ENCODE peak calls at places on chromosomes 16 and 17, in four cellular contexts. U is HCT116, I is aorta, P is transverse colon. Q is an unnamed sample.

GRCh38 chr17:1060991-1061390 is 64.1 kb downstream of the TIMM22 start:
- DNase-seq in U (peak; percentile 93), I (peak; percentile 70), P (peak; percentile 54), Q (peak; percentile 67)

GRCh38 chr17:77286641-77287431 is 146.1 kb downstream of the SEC14L1 start:
- DNase-seq in I (peak; percentile 74), P (peak; percentile 88), U (peak; percentile 73), Q (no peak)

GRCh38 chr16:30526137-30526822 is at the start of gene ZNF768:
- DNase-seq in I (peak; percentile 64), U (no peak), P (peak; percentile 46), Q (no peak)

GRCh38 chr16:73183678-73184092 is 135.8 kb upstream of the ZFHX3 start:
- DNase-seq in U (no peak), P (no peak), I (no peak), Q (no peak)

GRCh38 chr16:82668094-82668493 is 41.3 kb downstream of the CDH13 start:
- DNase-seq in U (no peak), P (no peak), I (no peak), Q (no peak)

GRCh38 chr17:66584927-66585326 is 250.0 kb upstream of the CACNG5 start:
- DNase-seq in I (no peak), P (no peak), U (no peak), Q (no peak)

GRCh38 chr16:29943846-29944669 is 17.8 kb upstream of the TMEM219 start:
- DNase-seq in P (peak; percentile 79), I (peak; percentile 65), U (peak; percentile 98), Q (no peak)

GRCh38 chr16:27899736-27900135 is 163.8 kb downstream of the GSG1L start:
- DNase-seq in I (no peak), P (no peak), U (no peak), Q (no peak)

GRCh38 chr16:86945166-86945900 is 367.0 kb downstream of the FOXL1 start:
- DNase-seq in U (no peak), P (no peak), I (peak; percentile 32), Q (no peak)

GRCh38 chr16:64089697-64090096 is 1032.2 kb downstream of the CDH11 start:
- DNase-seq in P (no peak), I (no peak), U (no peak), Q (no peak)

GRCh38 chr16:59878999-59879398 is 1144.9 kb upstream of the GOT2 start:
- DNase-seq in P (no peak), U (no peak), I (no peak), Q (no peak)

GRCh38 chr17:73013816-73014663 is 78.4 kb downstream of the SLC39A11 start:
- DNase-seq in P (no peak), U (peak; percentile 73), I (no peak), Q (no peak)

GRCh38 chr16:19450186-19450585 is 32.5 kb downstream of the TMC5 start:
- DNase-seq in P (no peak), U (no peak), I (no peak), Q (no peak)

GRCh38 chr17:75743625-75744206 is 21.3 kb downstream of the GALK1 start:
- DNase-seq in U (no peak), I (no peak), P (no peak), Q (no peak)

GRCh38 chr17:13140750-13141149 is 122.9 kb upstream of the ELAC2 start:
- DNase-seq in I (no peak), U (no peak), P (no peak), Q (no peak)

GRCh38 chr17:35890774-35891155 is 10.6 kb upstream of the CCL5 start:
- DNase-seq in I (peak; percentile 56), P (peak; percentile 54), U (no peak), Q (no peak)

GRCh38 chr16:1734816-1735215 is 28.8 kb downstream of the MAPK8IP3 start:
- DNase-seq in P (no peak), U (no peak), I (no peak), Q (no peak)

GRCh38 chr16:57185446-57185944 is 344 bp downstream of the PSME3IP1 start:
- DNase-seq in U (no peak), P (peak; percentile 50), I (peak; percentile 68), Q (peak; percentile 71)

GRCh38 chr17:78390241-78391050 is 12.0 kb downstream of the PGS1 start:
- DNase-seq in P (no peak), U (no peak), I (no peak), Q (no peak)

GRCh38 chr17:50908860-50909764 is 43.0 kb upstream of the TOB1 start:
- DNase-seq in P (no peak), I (no peak), U (no peak), Q (no peak)

GRCh38 chr17:74288785-74289184 is 14.8 kb downstream of the DNAI2 start:
- DNase-seq in U (no peak), P (no peak), I (no peak), Q (no peak)

GRCh38 chr16:49278567-49278827 is 3.1 kb downstream of the CBLN1 start:
- DNase-seq in U (no peak), I (no peak), P (no peak), Q (no peak)

GRCh38 chr17:36085710-36086268 is 4.2 kb downstream of the CCL3 start:
- DNase-seq in U (no peak), I (no peak), P (no peak), Q (no peak)

DNA sequence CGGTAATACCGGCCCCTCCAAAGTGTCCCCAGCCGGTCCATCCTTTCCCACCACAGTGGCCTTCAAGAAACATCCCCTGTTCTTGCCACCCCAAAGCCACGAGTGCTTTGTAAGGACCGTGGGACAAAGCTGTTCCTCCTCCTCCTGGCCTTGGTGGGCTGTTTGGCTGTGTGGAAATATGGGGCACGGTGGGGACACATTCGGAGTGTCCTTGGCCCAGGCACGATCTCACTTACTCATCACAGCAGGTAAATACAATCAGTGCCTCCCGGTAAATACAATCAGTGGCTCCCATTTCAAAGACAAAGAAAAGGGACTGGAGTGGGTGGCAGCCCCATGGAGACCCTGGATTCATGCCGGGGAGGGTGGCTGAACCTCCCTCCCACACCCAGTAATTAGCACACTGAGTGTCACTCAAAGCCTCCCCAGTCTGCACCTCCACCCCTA is 10.4 kb downstream of the SCN4A start:
- DNase-seq in P (no peak), U (no peak), I (no peak), Q (no peak)
- H3K4me3 ChIP-seq in P (no peak overlapping the region), U (no peak overlapping the region), I (no peak overlapping the region), Q (no peak overlapping the region)

DNA sequence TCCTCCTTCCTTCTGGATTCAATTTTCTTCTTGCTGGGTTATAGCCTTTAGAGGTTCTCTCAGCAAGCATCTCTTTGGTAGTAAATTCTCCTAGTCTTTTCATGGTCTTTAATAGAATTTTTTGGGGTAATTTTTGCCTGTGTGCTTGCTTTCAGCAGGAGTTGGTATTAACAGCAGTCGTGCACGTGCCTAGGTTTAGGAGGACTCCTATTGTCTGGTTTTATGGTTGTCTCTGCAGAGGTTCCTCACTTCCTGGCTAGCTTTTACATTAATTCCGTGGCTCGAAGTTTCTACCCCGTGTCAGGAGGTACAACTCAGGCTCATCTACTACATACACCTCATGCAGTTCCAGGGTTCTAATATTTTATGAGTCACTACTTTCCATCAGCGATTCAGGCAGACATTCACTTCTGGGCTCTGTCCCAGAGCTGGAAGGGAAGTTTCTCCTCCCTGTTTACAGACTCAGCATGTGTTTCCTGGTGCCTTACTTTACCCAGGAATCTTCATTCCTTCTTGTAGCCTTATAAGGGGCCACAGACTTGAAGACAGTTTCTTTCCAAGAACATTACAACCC is 643.6 kb downstream of the HS3ST4 start:
- DNase-seq in P (no peak), U (no peak), I (no peak), Q (no peak)
- H3K36me3 ChIP-seq in P (no peaks in the 10 kb centered on the region), U (no peaks in the 10 kb centered on the region), I (no peaks in the 10 kb centered on the region), Q (no peaks in the 10 kb centered on the region)

DNA sequence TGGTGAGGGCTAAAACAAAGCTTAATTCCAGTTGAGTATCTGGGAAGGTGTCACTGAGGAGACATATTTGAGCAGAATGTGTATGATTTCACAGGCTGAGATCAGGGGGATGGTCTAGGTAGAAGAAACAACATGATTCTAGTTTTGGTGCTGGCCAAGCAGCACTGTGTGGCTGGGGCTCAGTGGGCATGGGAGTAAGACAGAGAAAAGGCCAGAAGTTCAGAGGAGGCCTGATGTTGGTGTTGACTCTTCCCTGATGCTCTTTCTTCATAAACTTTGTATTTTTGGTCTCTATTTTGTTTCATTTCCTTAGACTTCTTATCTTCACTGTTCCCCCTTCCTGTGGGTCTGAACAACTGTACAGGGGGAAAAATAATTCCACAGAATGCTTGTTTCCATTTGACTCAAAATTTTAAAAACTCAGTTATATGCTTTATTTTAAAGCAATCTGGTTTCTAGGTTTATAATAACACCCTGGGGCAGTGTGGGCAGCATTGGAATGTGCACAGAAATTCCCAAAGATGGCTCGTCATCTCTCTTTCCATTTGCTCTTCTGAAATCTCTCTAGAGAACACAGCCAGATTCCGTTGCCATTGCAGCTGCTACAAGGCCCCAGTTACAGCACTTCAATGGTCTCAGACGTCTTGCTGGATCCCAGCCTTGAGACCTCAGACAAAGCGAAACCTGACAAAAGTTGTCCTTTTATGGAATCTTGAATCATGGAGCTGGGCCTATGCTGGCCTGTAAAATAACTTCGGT is 68.3 kb downstream of the SNX11 start:
- DNase-seq in I (no peak), P (no peak), U (no peak), Q (no peak)
- H3K4me1 ChIP-seq in I (no peaks in the 10 kb centered on the region), P (no peaks in the 10 kb centered on the region), U (no peaks in the 10 kb centered on the region), Q (no peaks in the 10 kb centered on the region)

GRCh38 chr17:20270336-20270735 is 197.0 kb downstream of the LGALS9B start:
- DNase-seq in I (no peak), P (no peak), U (no peak), Q (no peak)

GRCh38 chr17:20271016-20271610 is 196.2 kb downstream of the LGALS9B start:
- DNase-seq in U (no peak), I (no peak), P (no peak), Q (no peak)

GRCh38 chr17:20275653-20276052 is 191.7 kb downstream of the LGALS9B start:
- DNase-seq in U (no peak), P (no peak), I (no peak), Q (no peak)

GRCh38 chr17:20276430-20276829 is 190.9 kb downstream of the LGALS9B start:
- DNase-seq in P (no peak), U (no peak), I (no peak), Q (no peak)

DNA sequence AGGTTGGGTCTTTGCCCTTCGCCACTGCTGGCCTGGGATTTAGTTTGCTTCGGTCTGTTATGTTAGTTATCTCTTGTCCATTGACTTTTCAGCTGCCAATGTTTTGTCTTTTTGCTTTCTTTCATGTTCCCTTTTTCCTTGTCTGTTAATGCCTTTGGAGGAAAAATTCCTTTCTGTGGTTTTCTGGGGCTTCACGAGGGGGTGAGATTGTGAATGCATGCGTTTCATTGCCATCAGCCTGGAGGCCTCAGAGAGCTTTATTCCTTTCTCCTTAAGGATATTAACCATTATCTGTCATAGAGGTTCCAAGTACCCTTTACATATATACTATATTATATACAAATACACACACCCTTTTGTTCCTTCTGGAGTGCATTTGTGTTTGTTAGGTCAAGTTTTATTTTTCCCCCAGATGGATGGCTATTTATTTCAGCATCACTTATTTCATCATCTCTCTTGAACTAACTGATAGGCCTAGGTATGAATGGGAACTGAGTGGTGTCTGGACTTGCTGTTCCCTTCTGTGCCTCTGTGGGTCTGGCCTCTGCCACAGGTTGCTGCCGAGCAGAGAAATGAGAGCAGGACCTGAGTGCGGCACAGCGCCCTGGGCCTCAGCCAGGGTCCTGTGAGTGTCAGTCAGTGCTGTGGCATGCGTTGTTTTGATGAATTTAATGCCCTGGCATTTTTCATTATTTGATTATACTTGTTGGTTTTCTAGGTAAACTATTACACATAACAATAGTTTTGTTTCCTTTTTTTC is 193.4 kb downstream of the LGALS9B start:
- DNase-seq in I (no peak), P (no peak), U (no peak), Q (no peak)
- H3K4me3 ChIP-seq in I (no peak overlapping the region), P (no peak overlapping the region), U (no peak overlapping the region), Q (no peak overlapping the region)

GRCh38 chr17:49861150-49861884 is 13.4 kb upstream of the TAC4 start:
- DNase-seq in I (no peak), P (peak; percentile 25), U (no peak), Q (no peak)
- H3K36me3 ChIP-seq in I (no peaks in the 10 kb centered on the region), P (no peaks in the 10 kb centered on the region), U (no peaks in the 10 kb centered on the region), Q (no peaks in the 10 kb centered on the region)